ENCODE peak calls at places on chromosomes 12 and 14, in seven cellular contexts. B is astrocyte; Q is posterior vena cava; C is HEK293T; U is activated naive CD4-positive, alpha-beta T cell treated with anti-CD3 and anti-CD28 coated beads for 36 hours; P is RPMI7951; J is midbrain. I is an unnamed sample.

GRCh38 chr12:118136559-118137003 is 657 bp downstream of the PEBP1 start:
- DNase-seq in P (peak), Q (peak), C (peak), J (peak), U (peak), B (peak), I (peak)

GRCh38 chr14:75123991-75124390 is 2.9 kb downstream of the NEK9 start:
- DNase-seq in J (no peak), U (peak), C (no peak), P (peak), B (peak), Q (no peak), I (no peak)

GRCh38 chr12:131011165-131012079 is 57.7 kb downstream of the ADGRD1 start:
- DNase-seq in Q (peak), U (no peak), J (no peak), C (no peak), B (no peak), P (no peak), I (no peak)

GRCh38 chr14:91968280-91968679 is 20.8 kb upstream of the FBLN5 start:
- DNase-seq in J (no peak), Q (no peak), B (no peak), U (peak), P (no peak), C (no peak), I (no peak)

GRCh38 chr12:12016284-12017100 is 54.2 kb upstream of the BCL2L14 start:
- DNase-seq in U (peak), J (no peak), Q (no peak), P (peak), C (no peak), B (peak), I (no peak)

GRCh38 chr14:78978896-78979295 is 808.7 kb downstream of the NRXN3 start:
- DNase-seq in C (no peak), J (no peak), P (no peak), B (no peak), Q (no peak), U (no peak), I (no peak)

GRCh38 chr12:122668268-122668667 is 34.9 kb downstream of the HCAR2 start:
- DNase-seq in P (no peak), J (no peak), B (no peak), C (no peak), U (no peak), Q (no peak), I (no peak)

GRCh38 chr12:124804011-124804621 is 59.5 kb downstream of the SCARB1 start:
- DNase-seq in P (no peak), U (no peak), C (peak), J (peak), Q (no peak), B (peak), I (peak)

GRCh38 chr14:33777651-33778050 is 173.2 kb downstream of the EGLN3 start:
- DNase-seq in P (peak), Q (no peak), J (no peak), B (no peak), U (no peak), C (no peak), I (no peak)

GRCh38 chr14:105682956-105683570 is 156.7 kb downstream of the TMEM121 start:
- DNase-seq in B (no peak), J (no peak), C (no peak), Q (peak), P (no peak), U (no peak), I (no peak)

GRCh38 chr14:76780875-76781647 is 19.8 kb downstream of the VASH1 start:
- DNase-seq in J (peak), B (peak), U (no peak), P (peak), C (no peak), Q (no peak), I (no peak)

I was measured in SJCRH30.